ENCODE peak calls at places on chromosomes 1 and 21, in four cellular contexts. One of them, this sample, is unnamed.

GRCh38 chr1:66436378-66437135 is 97.4 kb upstream of the SGIP1 start:
- DNase-seq in colonic mucosa: no peak
- DNase-seq in osteoblast: peak; percentile 38
- DNase-seq in psoas muscle: no peak
- DNase-seq in this sample: peak; percentile 75

GRCh38 chr1:168789501-168789900 is 60.5 kb upstream of the DPT start:
- DNase-seq in colonic mucosa: no peak
- DNase-seq in osteoblast: no peak
- DNase-seq in psoas muscle: no peak
- DNase-seq in this sample: no peak

GRCh38 chr21:41725421-41726021 is 41.3 kb downstream of the RIPK4 start:
- DNase-seq in colonic mucosa: no peak
- DNase-seq in osteoblast: peak; percentile 59
- DNase-seq in psoas muscle: no peak
- DNase-seq in this sample: no peak

GRCh38 chr1:156421062-156421938 is 52.3 kb downstream of the RHBG start:
- DNase-seq in colonic mucosa: peak; percentile 83
- DNase-seq in osteoblast: peak; percentile 98
- DNase-seq in psoas muscle: peak; percentile 81
- DNase-seq in this sample: no peak

GRCh38 chr1:41622859-41623732 is 138.6 kb upstream of the EDN2 start:
- DNase-seq in colonic mucosa: no peak
- DNase-seq in osteoblast: peak; percentile 88
- DNase-seq in psoas muscle: no peak
- DNase-seq in this sample: no peak

GRCh38 chr21:34967509-34968289 is 81.4 kb downstream of the RUNX1 start:
- DNase-seq in colonic mucosa: no peak
- DNase-seq in osteoblast: no peak
- DNase-seq in psoas muscle: no peak
- DNase-seq in this sample: no peak

GRCh38 chr1:226318471-226318870 is 9.5 kb upstream of the LIN9 start:
- DNase-seq in colonic mucosa: no peak
- DNase-seq in osteoblast: no peak
- DNase-seq in psoas muscle: no peak
- DNase-seq in this sample: no peak

GRCh38 chr1:240906477-240906876 is 294.5 kb upstream of the GREM2 start:
- DNase-seq in colonic mucosa: peak; percentile 62
- DNase-seq in osteoblast: no peak
- DNase-seq in psoas muscle: no peak
- DNase-seq in this sample: no peak

GRCh38 chr1:226921504-226921903 is 18.6 kb upstream of the COQ8A start:
- DNase-seq in colonic mucosa: no peak
- DNase-seq in osteoblast: no peak
- DNase-seq in psoas muscle: no peak
- DNase-seq in this sample: no peak

GRCh38 chr1:71193153-71193552 is 112.3 kb upstream of the ZRANB2 start:
- DNase-seq in colonic mucosa: no peak
- DNase-seq in osteoblast: no peak
- DNase-seq in psoas muscle: no peak
- DNase-seq in this sample: no peak

GRCh38 chr1:62952596-62952995 is 168.7 kb downstream of the ATG4C start:
- DNase-seq in colonic mucosa: no peak
- DNase-seq in osteoblast: no peak
- DNase-seq in psoas muscle: no peak
- DNase-seq in this sample: no peak

GRCh38 chr1:93955765-93956164 is 46.5 kb upstream of the GCLM start:
- DNase-seq in colonic mucosa: no peak
- DNase-seq in osteoblast: no peak
- DNase-seq in psoas muscle: no peak
- DNase-seq in this sample: no peak

GRCh38 chr1:85027242-85027983 is 20.9 kb downstream of the MCOLN3 start:
- DNase-seq in colonic mucosa: no peak
- DNase-seq in osteoblast: no peak
- DNase-seq in psoas muscle: no peak
- DNase-seq in this sample: no peak

DNA sequence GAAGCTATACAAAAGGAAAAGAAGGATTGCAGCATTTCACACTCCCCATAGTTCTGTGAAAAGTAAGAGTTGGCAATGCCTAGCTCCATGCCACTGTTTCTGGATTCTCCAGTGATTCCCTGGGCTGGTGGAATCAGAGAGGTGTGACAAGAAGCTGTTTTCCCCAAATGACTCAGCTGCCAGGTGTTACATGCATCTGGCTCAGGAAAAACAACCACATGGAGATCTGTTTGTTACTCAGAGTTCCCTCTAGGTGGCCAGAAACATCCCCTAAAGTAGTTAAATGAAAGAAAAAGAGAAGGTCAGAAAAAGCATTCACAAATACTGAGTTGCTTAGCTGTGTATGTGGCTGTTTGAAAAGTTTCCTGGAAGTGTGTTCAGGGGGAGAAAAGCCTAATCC is 115.8 kb downstream of the UCK2 start:
- DNase-seq in colonic mucosa: no peak
- DNase-seq in osteoblast: no peak
- DNase-seq in psoas muscle: no peak
- DNase-seq in this sample: no peak
- TF ChIP-seq CTCF in colonic mucosa: no peak
- TF ChIP-seq CTCF in osteoblast: no peak
- TF ChIP-seq CTCF in psoas muscle: no peak
- TF ChIP-seq CTCF in this sample: no peak

GRCh38 chr1:51618715-51619114 is 1.8 kb downstream of the OSBPL9 start:
- DNase-seq in colonic mucosa: no peak
- DNase-seq in osteoblast: no peak
- DNase-seq in psoas muscle: no peak
- DNase-seq in this sample: no peak
- H3K4me3 ChIP-seq in colonic mucosa: no peak overlapping the region
- H3K4me3 ChIP-seq in osteoblast: no peak overlapping the region
- H3K4me3 ChIP-seq in psoas muscle: peak overlapping the region; percentile 90
- H3K4me3 ChIP-seq in this sample: no peak overlapping the region

DNA sequence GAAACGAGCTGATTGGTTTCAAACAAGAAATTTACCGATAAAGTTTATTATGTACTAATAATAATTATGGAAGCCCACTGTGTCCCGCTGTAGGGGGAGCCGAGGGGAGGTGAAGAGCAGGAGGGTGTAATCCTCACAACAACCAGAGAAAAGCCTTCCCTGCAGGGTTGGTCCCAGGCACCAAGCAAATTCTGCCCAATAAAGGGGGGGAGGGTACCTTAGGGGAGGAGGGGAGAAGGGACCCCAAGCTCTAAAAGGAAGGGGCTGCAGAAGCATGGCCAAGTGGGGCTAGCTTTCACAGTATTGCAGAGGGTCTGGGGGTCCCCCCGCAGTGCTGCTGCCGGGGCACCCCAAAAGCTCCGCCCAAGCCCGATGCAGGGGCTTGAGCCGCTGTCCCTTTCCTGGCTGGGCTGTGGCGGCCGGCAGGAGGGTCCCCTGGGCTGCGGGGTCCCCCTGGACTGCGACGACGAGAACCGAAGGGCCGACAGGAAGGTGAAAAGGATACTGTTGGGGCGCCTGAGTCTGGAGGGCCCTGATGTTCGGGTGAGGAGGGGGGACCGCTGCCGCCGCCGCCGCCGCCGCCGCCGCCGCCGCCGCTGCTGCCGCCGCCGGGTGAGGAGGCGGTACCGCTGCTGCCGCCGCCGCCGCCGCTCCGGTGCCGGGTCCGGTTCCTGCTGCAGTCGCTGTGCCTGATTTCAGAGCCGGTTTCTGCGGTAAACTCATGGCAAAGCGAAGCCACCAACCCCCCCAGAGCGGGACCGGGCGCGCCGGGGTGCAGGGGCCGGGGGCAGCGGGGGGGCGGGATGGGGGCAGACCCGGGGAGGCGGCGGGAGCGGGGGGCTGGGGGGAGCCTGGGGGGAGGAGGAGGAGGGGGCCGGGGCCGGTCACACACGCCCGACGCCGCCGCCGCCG is 771 bp downstream of the EIF4G3 start:
- DNase-seq in colonic mucosa: peak; percentile 50
- DNase-seq in osteoblast: peak; percentile 90
- DNase-seq in psoas muscle: peak; percentile 43
- DNase-seq in this sample: no peak
- TF ChIP-seq CTCF in colonic mucosa: no peak
- TF ChIP-seq CTCF in osteoblast: no peak
- TF ChIP-seq CTCF in psoas muscle: no peak
- TF ChIP-seq CTCF in this sample: no peak

GRCh38 chr1:18920931-18921330 is 18.6 kb upstream of the ALDH4A1 start:
- DNase-seq in colonic mucosa: no peak
- DNase-seq in osteoblast: no peak
- DNase-seq in psoas muscle: no peak
- DNase-seq in this sample: no peak

GRCh38 chr1:18922848-18923475 is 20.6 kb upstream of the ALDH4A1 start:
- DNase-seq in colonic mucosa: no peak
- DNase-seq in osteoblast: no peak
- DNase-seq in psoas muscle: peak; percentile 31
- DNase-seq in this sample: no peak

GRCh38 chr1:18923721-18924610 is 21.6 kb upstream of the ALDH4A1 start:
- DNase-seq in colonic mucosa: no peak
- DNase-seq in osteoblast: peak; percentile 83
- DNase-seq in psoas muscle: peak; percentile 35
- DNase-seq in this sample: no peak

GRCh38 chr1:18921506-18922251 is 19.3 kb upstream of the ALDH4A1 start:
- DNase-seq in colonic mucosa: no peak
- DNase-seq in osteoblast: no peak
- DNase-seq in psoas muscle: no peak
- DNase-seq in this sample: no peak

DNA sequence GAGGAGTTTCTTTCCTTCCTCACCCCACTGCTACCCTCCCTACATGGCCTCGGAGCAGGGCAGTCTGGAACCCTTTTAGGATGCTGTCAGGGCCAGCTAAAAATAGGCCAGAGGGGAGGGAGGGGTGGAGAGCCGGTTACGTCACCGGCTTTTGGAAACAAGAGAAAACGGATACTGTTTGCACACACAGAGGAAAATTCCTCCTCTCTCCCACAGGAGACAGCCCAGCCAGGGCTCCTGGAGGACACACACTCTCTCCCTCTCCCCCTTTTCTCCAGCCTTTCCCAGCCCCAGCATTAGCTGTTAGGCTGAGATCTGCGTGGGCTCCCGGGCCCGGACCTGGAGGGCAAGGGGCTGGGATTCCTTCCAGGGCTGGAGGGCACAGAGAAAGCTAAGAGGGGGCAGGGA is 20.0 kb upstream of the ALDH4A1 start:
- DNase-seq in colonic mucosa: peak; percentile 50
- DNase-seq in osteoblast: peak; percentile 98
- DNase-seq in psoas muscle: peak; percentile 83
- DNase-seq in this sample: peak; percentile 77
- H3K4me3 ChIP-seq in colonic mucosa: no peak overlapping the region
- H3K4me3 ChIP-seq in osteoblast: no peak overlapping the region
- H3K4me3 ChIP-seq in psoas muscle: peak overlapping the region; percentile 53
- H3K4me3 ChIP-seq in this sample: no peak overlapping the region

GRCh38 chr1:81781749-81782148 is 19.0 kb upstream of the ADGRL2 start:
- DNase-seq in colonic mucosa: no peak
- DNase-seq in osteoblast: no peak
- DNase-seq in psoas muscle: no peak
- DNase-seq in this sample: no peak
- TF ChIP-seq CTCF in colonic mucosa: no peak
- TF ChIP-seq CTCF in osteoblast: no peak
- TF ChIP-seq CTCF in psoas muscle: no peak
- TF ChIP-seq CTCF in this sample: peak; percentile 15

This sample was measured in BJ.